ENCODE peak calls at places on chromosomes 13 and 19, in eight cellular contexts. D is kidney glomerular epithelial cell; N is HFF-Myc; U is ELF-1; C is midbrain; E is HuH-7.5; H is LoVo; K is activated CD4-positive, alpha-beta T cell treated with anti-CD3 and anti-CD28 coated beads, Interleukin-2, amount 10 ng/mL, durations not matched to agents 7 days and 5 days. L is an unnamed sample.

GRCh38 chr13:114065141-114065925 is 67.1 kb downstream of the RASA3 start:
- DNase-seq in D (peak), N (peak), U (peak), C (peak), E (no peak), H (peak), K (peak), L (peak)

GRCh38 chr19:1402411-1403070 is 1.2 kb upstream of the GAMT start:
- DNase-seq in D (no peak), N (no peak), U (no peak), C (no peak), E (no peak), H (no peak), K (no peak), L (no peak)

GRCh38 chr19:13849991-13850909 is 26.7 kb upstream of the NANOS3 start:
- DNase-seq in D (peak), N (no peak), U (peak), C (peak), E (peak), H (peak), K (peak), L (peak)

GRCh38 chr19:18099623-18099995 is 2.0 kb downstream of the MAST3 start:
- DNase-seq in D (no peak), N (no peak), U (no peak), C (no peak), E (no peak), H (no peak), K (no peak), L (no peak)

GRCh38 chr19:10271543-10272086 is 695 bp downstream of the ICAM1 start:
- DNase-seq in D (peak), N (no peak), U (no peak), C (no peak), E (no peak), H (no peak), K (no peak), L (peak)

GRCh38 chr19:16117594-16118033 is 5.9 kb downstream of the RAB8A start:
- DNase-seq in D (no peak), N (no peak), U (no peak), C (no peak), E (no peak), H (no peak), K (no peak), L (peak)

GRCh38 chr13:99374994-99375805 is 68.0 kb upstream of the GPR183 start:
- DNase-seq in D (no peak), N (no peak), U (no peak), C (no peak), E (no peak), H (no peak), K (no peak), L (no peak)

GRCh38 chr13:88544836-88545235 is 873.7 kb downstream of the SLITRK5 start:
- DNase-seq in D (no peak), N (no peak), U (no peak), C (no peak), E (no peak), H (peak), K (no peak), L (no peak)

GRCh38 chr19:5580116-5580515 is 12.4 kb upstream of the TINCR start:
- DNase-seq in D (no peak), N (no peak), U (no peak), C (no peak), E (no peak), H (no peak), K (no peak), L (no peak)

GRCh38 chr19:10122066-10122465 is 2.4 kb upstream of the EIF3G start:
- DNase-seq in D (no peak), N (no peak), U (no peak), C (no peak), E (no peak), H (no peak), K (no peak), L (no peak)